ENCODE peak calls at places on chromosomes 16 and 17, in eight cellular contexts. One of them, this sample, is unnamed. For H3K27me3 and H3K4me1, the result is how much of the 10 kb centered on the place peaks cover.

GRCh38 chr17:44971776-44972483 is 3.8 kb upstream of the C1QL1 start:
- DNase-seq in lower lobe of right lung: no peak
- DNase-seq in psoas muscle: no peak
- DNase-seq in stomach: no peak
- DNase-seq in gastrocnemius medialis: no peak
- DNase-seq in BE2C: no peak
- DNase-seq in transverse colon: no peak
- DNase-seq in endothelial cell of umbilical vein: no peak
- DNase-seq in this sample: no peak

GRCh38 chr17:69810326-69811035 is 264.5 kb upstream of the KCNJ16 start:
- DNase-seq in endothelial cell of umbilical vein: no peak
- DNase-seq in BE2C: no peak
- DNase-seq in gastrocnemius medialis: no peak
- DNase-seq in psoas muscle: no peak
- DNase-seq in stomach: no peak
- DNase-seq in lower lobe of right lung: no peak
- DNase-seq in transverse colon: no peak
- DNase-seq in this sample: no peak

GRCh38 chr17:28563475-28563874 is 7.8 kb downstream of the PIGS start:
- DNase-seq in lower lobe of right lung: no peak
- DNase-seq in stomach: no peak
- DNase-seq in transverse colon: no peak
- DNase-seq in psoas muscle: no peak
- DNase-seq in BE2C: no peak
- DNase-seq in endothelial cell of umbilical vein: peak
- DNase-seq in gastrocnemius medialis: no peak
- DNase-seq in this sample: no peak

GRCh38 chr17:3002538-3003301 is 60.7 kb downstream of the OR1D5 start:
- DNase-seq in gastrocnemius medialis: no peak
- DNase-seq in lower lobe of right lung: peak
- DNase-seq in transverse colon: peak
- DNase-seq in stomach: peak
- DNase-seq in endothelial cell of umbilical vein: no peak
- DNase-seq in BE2C: no peak
- DNase-seq in psoas muscle: no peak
- DNase-seq in this sample: no peak

GRCh38 chr16:87445486-87445885 is 47.3 kb downstream of the ZCCHC14 start:
- DNase-seq in transverse colon: no peak
- DNase-seq in endothelial cell of umbilical vein: no peak
- DNase-seq in psoas muscle: no peak
- DNase-seq in stomach: no peak
- DNase-seq in gastrocnemius medialis: no peak
- DNase-seq in lower lobe of right lung: no peak
- DNase-seq in BE2C: no peak
- DNase-seq in this sample: no peak

GRCh38 chr17:43216369-43216761 is 4.7 kb downstream of the TMEM106A start:
- DNase-seq in lower lobe of right lung: no peak
- DNase-seq in gastrocnemius medialis: no peak
- DNase-seq in transverse colon: no peak
- DNase-seq in stomach: no peak
- DNase-seq in BE2C: no peak
- DNase-seq in psoas muscle: no peak
- DNase-seq in endothelial cell of umbilical vein: no peak
- DNase-seq in this sample: no peak

GRCh38 chr17:83069931-83070374 is 9.5 kb upstream of the METRNL start:
- DNase-seq in BE2C: no peak
- DNase-seq in lower lobe of right lung: peak
- DNase-seq in gastrocnemius medialis: no peak
- DNase-seq in endothelial cell of umbilical vein: no peak
- DNase-seq in psoas muscle: peak
- DNase-seq in transverse colon: no peak
- DNase-seq in stomach: no peak
- DNase-seq in this sample: no peak

GRCh38 chr16:27879601-27880247 is 183.8 kb downstream of the GSG1L start:
- DNase-seq in endothelial cell of umbilical vein: no peak
- DNase-seq in lower lobe of right lung: no peak
- DNase-seq in BE2C: no peak
- DNase-seq in psoas muscle: no peak
- DNase-seq in stomach: no peak
- DNase-seq in gastrocnemius medialis: no peak
- DNase-seq in transverse colon: no peak
- DNase-seq in this sample: no peak

GRCh38 chr17:78117027-78117981 is 11.3 kb downstream of the TMC6 start:
- DNase-seq in transverse colon: peak
- DNase-seq in psoas muscle: no peak
- DNase-seq in endothelial cell of umbilical vein: no peak
- DNase-seq in stomach: peak
- DNase-seq in lower lobe of right lung: no peak
- DNase-seq in gastrocnemius medialis: no peak
- DNase-seq in BE2C: peak
- DNase-seq in this sample: no peak

GRCh38 chr17:48558057-48558456 is 13.1 kb upstream of the HOXB2 start:
- DNase-seq in endothelial cell of umbilical vein: no peak
- DNase-seq in gastrocnemius medialis: no peak
- DNase-seq in psoas muscle: no peak
- DNase-seq in stomach: no peak
- DNase-seq in BE2C: no peak
- DNase-seq in transverse colon: no peak
- DNase-seq in lower lobe of right lung: no peak
- DNase-seq in this sample: no peak

GRCh38 chr17:61002316-61002736 is 324.7 kb downstream of the BCAS3 start:
- DNase-seq in stomach: no peak
- DNase-seq in gastrocnemius medialis: no peak
- DNase-seq in lower lobe of right lung: no peak
- DNase-seq in BE2C: peak
- DNase-seq in endothelial cell of umbilical vein: peak
- DNase-seq in psoas muscle: no peak
- DNase-seq in transverse colon: no peak
- DNase-seq in this sample: no peak

GRCh38 chr16:70709961-70710360 is 24.1 kb upstream of the MTSS2 start:
- DNase-seq in BE2C: no peak
- DNase-seq in transverse colon: no peak
- DNase-seq in endothelial cell of umbilical vein: peak
- DNase-seq in gastrocnemius medialis: no peak
- DNase-seq in psoas muscle: no peak
- DNase-seq in lower lobe of right lung: no peak
- DNase-seq in stomach: no peak
- DNase-seq in this sample: no peak

GRCh38 chr17:29032798-29033197 is 10.1 kb upstream of the PIPOX start:
- DNase-seq in stomach: no peak
- DNase-seq in gastrocnemius medialis: no peak
- DNase-seq in psoas muscle: no peak
- DNase-seq in lower lobe of right lung: no peak
- DNase-seq in BE2C: no peak
- DNase-seq in transverse colon: no peak
- DNase-seq in endothelial cell of umbilical vein: no peak
- DNase-seq in this sample: no peak

GRCh38 chr17:40518401-40519088 is 17.1 kb upstream of the TNS4 start:
- DNase-seq in lower lobe of right lung: no peak
- DNase-seq in gastrocnemius medialis: peak
- DNase-seq in stomach: no peak
- DNase-seq in BE2C: no peak
- DNase-seq in transverse colon: peak
- DNase-seq in endothelial cell of umbilical vein: no peak
- DNase-seq in psoas muscle: no peak
- DNase-seq in this sample: peak

GRCh38 chr17:37413875-37414519 is 7.3 kb downstream of the TADA2A start:
- DNase-seq in stomach: no peak
- DNase-seq in gastrocnemius medialis: no peak
- DNase-seq in lower lobe of right lung: no peak
- DNase-seq in BE2C: no peak
- DNase-seq in endothelial cell of umbilical vein: no peak
- DNase-seq in psoas muscle: no peak
- DNase-seq in transverse colon: no peak
- DNase-seq in this sample: no peak

GRCh38 chr17:36705651-36706436 is 104.5 kb downstream of the MRM1 start:
- DNase-seq in psoas muscle: peak
- DNase-seq in endothelial cell of umbilical vein: peak
- DNase-seq in BE2C: peak
- DNase-seq in transverse colon: peak
- DNase-seq in gastrocnemius medialis: peak
- DNase-seq in stomach: peak
- DNase-seq in lower lobe of right lung: no peak
- DNase-seq in this sample: no peak

GRCh38 chr17:81242421-81243332 is 3.6 kb downstream of the NDUFAF8 start:
- DNase-seq in gastrocnemius medialis: no peak
- DNase-seq in lower lobe of right lung: no peak
- DNase-seq in psoas muscle: no peak
- DNase-seq in stomach: no peak
- DNase-seq in BE2C: no peak
- DNase-seq in transverse colon: no peak
- DNase-seq in endothelial cell of umbilical vein: no peak
- DNase-seq in this sample: no peak

GRCh38 chr16:27646811-27647210 is 96.9 kb downstream of the KATNIP start:
- DNase-seq in transverse colon: no peak
- DNase-seq in BE2C: no peak
- DNase-seq in gastrocnemius medialis: no peak
- DNase-seq in psoas muscle: no peak
- DNase-seq in stomach: no peak
- DNase-seq in lower lobe of right lung: no peak
- DNase-seq in endothelial cell of umbilical vein: no peak
- DNase-seq in this sample: no peak

GRCh38 chr17:39027037-39027436 is 59.8 kb upstream of the FBXO47 start:
- DNase-seq in psoas muscle: peak
- DNase-seq in transverse colon: peak
- DNase-seq in endothelial cell of umbilical vein: no peak
- DNase-seq in stomach: peak
- DNase-seq in BE2C: peak
- DNase-seq in lower lobe of right lung: peak
- DNase-seq in gastrocnemius medialis: peak
- DNase-seq in this sample: no peak

GRCh38 chr16:35711958-35712357 is 2252.5 kb downstream of the TP53TG3F start:
- DNase-seq in lower lobe of right lung: no peak
- DNase-seq in transverse colon: no peak
- DNase-seq in endothelial cell of umbilical vein: no peak
- DNase-seq in psoas muscle: no peak
- DNase-seq in BE2C: no peak
- DNase-seq in gastrocnemius medialis: no peak
- DNase-seq in stomach: no peak
- DNase-seq in this sample: peak

GRCh38 chr16:58836427-58836826 is 102.3 kb upstream of the GOT2 start:
- DNase-seq in transverse colon: no peak
- DNase-seq in lower lobe of right lung: no peak
- DNase-seq in endothelial cell of umbilical vein: no peak
- DNase-seq in gastrocnemius medialis: no peak
- DNase-seq in BE2C: no peak
- DNase-seq in stomach: no peak
- DNase-seq in psoas muscle: no peak
- DNase-seq in this sample: no peak

GRCh38 chr16:31301708-31302400 is 42.1 kb downstream of the ITGAM start:
- DNase-seq in BE2C: no peak
- DNase-seq in psoas muscle: no peak
- DNase-seq in lower lobe of right lung: no peak
- DNase-seq in transverse colon: no peak
- DNase-seq in endothelial cell of umbilical vein: no peak
- DNase-seq in stomach: no peak
- DNase-seq in gastrocnemius medialis: no peak
- DNase-seq in this sample: no peak

GRCh38 chr16:68972720-68973119 is 129.4 kb downstream of the TANGO6 start:
- DNase-seq in psoas muscle: no peak
- DNase-seq in transverse colon: peak
- DNase-seq in lower lobe of right lung: no peak
- DNase-seq in gastrocnemius medialis: no peak
- DNase-seq in BE2C: peak
- DNase-seq in stomach: no peak
- DNase-seq in endothelial cell of umbilical vein: peak
- DNase-seq in this sample: no peak

GRCh38 chr16:23027386-23027785 is 121.9 kb downstream of the USP31 start:
- DNase-seq in psoas muscle: no peak
- DNase-seq in gastrocnemius medialis: no peak
- DNase-seq in endothelial cell of umbilical vein: no peak
- DNase-seq in BE2C: no peak
- DNase-seq in lower lobe of right lung: no peak
- DNase-seq in transverse colon: no peak
- DNase-seq in stomach: no peak
- DNase-seq in this sample: no peak

GRCh38 chr17:16491703-16492612 is at the start of gene LRRC75A:
- DNase-seq in gastrocnemius medialis: no peak
- DNase-seq in stomach: peak
- DNase-seq in psoas muscle: peak
- DNase-seq in endothelial cell of umbilical vein: peak
- DNase-seq in transverse colon: peak
- DNase-seq in BE2C: peak
- DNase-seq in lower lobe of right lung: peak
- DNase-seq in this sample: no peak

GRCh38 chr16:63337264-63337663 is 1301.0 kb upstream of the CDH8 start:
- DNase-seq in endothelial cell of umbilical vein: no peak
- DNase-seq in psoas muscle: no peak
- DNase-seq in lower lobe of right lung: no peak
- DNase-seq in transverse colon: no peak
- DNase-seq in BE2C: no peak
- DNase-seq in stomach: no peak
- DNase-seq in gastrocnemius medialis: no peak
- DNase-seq in this sample: no peak

GRCh38 chr17:75695141-75695829 is 26.0 kb upstream of the ITGB4 start:
- DNase-seq in stomach: no peak
- DNase-seq in lower lobe of right lung: no peak
- DNase-seq in psoas muscle: no peak
- DNase-seq in BE2C: no peak
- DNase-seq in transverse colon: no peak
- DNase-seq in gastrocnemius medialis: no peak
- DNase-seq in endothelial cell of umbilical vein: no peak
- DNase-seq in this sample: no peak

GRCh38 chr17:46152423-46152822 is 40.8 kb downstream of the KANSL1 start:
- DNase-seq in endothelial cell of umbilical vein: no peak
- DNase-seq in transverse colon: no peak
- DNase-seq in gastrocnemius medialis: no peak
- DNase-seq in stomach: no peak
- DNase-seq in lower lobe of right lung: no peak
- DNase-seq in psoas muscle: no peak
- DNase-seq in BE2C: no peak
- DNase-seq in this sample: no peak
- H3K27me3 ChIP-seq in endothelial cell of umbilical vein: under half
- H3K27me3 ChIP-seq in transverse colon: under half
- H3K27me3 ChIP-seq in gastrocnemius medialis: under half
- H3K27me3 ChIP-seq in stomach: under half
- H3K27me3 ChIP-seq in lower lobe of right lung: under half
- H3K27me3 ChIP-seq in psoas muscle: under half
- H3K27me3 ChIP-seq in BE2C: under half
- H3K27me3 ChIP-seq in this sample: under half

GRCh38 chr17:8060274-8060673 is 21.4 kb downstream of the ALOX15B start:
- DNase-seq in gastrocnemius medialis: peak
- DNase-seq in lower lobe of right lung: peak
- DNase-seq in BE2C: peak
- DNase-seq in psoas muscle: no peak
- DNase-seq in endothelial cell of umbilical vein: peak
- DNase-seq in stomach: peak
- DNase-seq in transverse colon: peak
- DNase-seq in this sample: no peak
- H3K4me3 ChIP-seq in gastrocnemius medialis: no peak
- H3K4me3 ChIP-seq in lower lobe of right lung: no peak
- H3K4me3 ChIP-seq in BE2C: no peak
- H3K4me3 ChIP-seq in psoas muscle: no peak
- H3K4me3 ChIP-seq in endothelial cell of umbilical vein: no peak
- H3K4me3 ChIP-seq in stomach: no peak
- H3K4me3 ChIP-seq in transverse colon: no peak
- H3K4me3 ChIP-seq in this sample: no peak

GRCh38 chr17:17783121-17783824 is 53.5 kb downstream of the SREBF1 start:
- DNase-seq in BE2C: peak
- DNase-seq in stomach: peak
- DNase-seq in transverse colon: peak
- DNase-seq in lower lobe of right lung: peak
- DNase-seq in endothelial cell of umbilical vein: peak
- DNase-seq in psoas muscle: peak
- DNase-seq in gastrocnemius medialis: peak
- DNase-seq in this sample: no peak
- H3K4me1 ChIP-seq in BE2C: under half
- H3K4me1 ChIP-seq in stomach: half or more
- H3K4me1 ChIP-seq in transverse colon: under half
- H3K4me1 ChIP-seq in lower lobe of right lung: half or more
- H3K4me1 ChIP-seq in endothelial cell of umbilical vein: under half
- H3K4me1 ChIP-seq in psoas muscle: under half
- H3K4me1 ChIP-seq in gastrocnemius medialis: half or more
- H3K4me1 ChIP-seq in this sample: under half

GRCh38 chr16:79843145-79843544 is 242.6 kb upstream of the MAF start:
- DNase-seq in gastrocnemius medialis: no peak
- DNase-seq in psoas muscle: no peak
- DNase-seq in transverse colon: no peak
- DNase-seq in lower lobe of right lung: no peak
- DNase-seq in endothelial cell of umbilical vein: no peak
- DNase-seq in stomach: no peak
- DNase-seq in BE2C: no peak
- DNase-seq in this sample: no peak
- H3K27me3 ChIP-seq in gastrocnemius medialis: under half
- H3K27me3 ChIP-seq in psoas muscle: under half
- H3K27me3 ChIP-seq in transverse colon: under half
- H3K27me3 ChIP-seq in lower lobe of right lung: under half
- H3K27me3 ChIP-seq in endothelial cell of umbilical vein: under half
- H3K27me3 ChIP-seq in stomach: under half
- H3K27me3 ChIP-seq in BE2C: under half
- H3K27me3 ChIP-seq in this sample: under half

This sample was measured in RWPE2.